ENCODE peak calls at places on chromosome 13, in four cellular contexts. C, U, O and L are unnamed samples.

GRCh38 chr13:100645382-100645781 is 29.2 kb downstream of the TMTC4 start:
- DNase-seq in C (no peak), U (no peak), O (no peak), L (no peak)

GRCh38 chr13:81957121-81957520 is 1616.2 kb upstream of the SPRY2 start:
- DNase-seq in C (no peak), U (no peak), O (no peak), L (no peak)

GRCh38 chr13:113239986-113240385 is 30.6 kb downstream of the CUL4A start:
- DNase-seq in C (no peak), U (no peak), O (no peak), L (no peak)

GRCh38 chr13:60990032-60990733 is 425.5 kb downstream of the PCDH20 start:
- DNase-seq in C (peak), U (no peak), O (no peak), L (no peak)

GRCh38 chr13:109494955-109495354 is 291.4 kb downstream of the IRS2 start:
- DNase-seq in C (peak), U (no peak), O (no peak), L (peak)

GRCh38 chr13:40016953-40017660 is 361.6 kb downstream of the COG6 start:
- DNase-seq in C (peak), U (no peak), O (no peak), L (no peak)

GRCh38 chr13:48542581-48543341 is 9.9 kb upstream of the RCBTB2 start:
- DNase-seq in C (peak), U (peak), O (peak), L (no peak)

GRCh38 chr13:33678906-33679657 is 138.9 kb upstream of the RFC3 start:
- DNase-seq in C (peak), U (no peak), O (no peak), L (peak)

GRCh38 chr13:113630296-113630695 is 27.7 kb downstream of the ATP4B start:
- DNase-seq in C (no peak), U (no peak), O (no peak), L (no peak)

GRCh38 chr13:27437126-27437525 is 12.7 kb downstream of the GTF3A start:
- DNase-seq in C (no peak), U (no peak), O (no peak), L (no peak)

GRCh38 chr13:25971499-25972145 is 80.2 kb downstream of the SHISA2 start:
- DNase-seq in C (no peak), U (no peak), O (no peak), L (no peak)

GRCh38 chr13:80577951-80578670 is 237.2 kb upstream of the SPRY2 start:
- DNase-seq in C (no peak), U (no peak), O (no peak), L (no peak)

GRCh38 chr13:100694722-100695644 is 20.4 kb upstream of the TMTC4 start:
- DNase-seq in C (peak), U (peak), O (no peak), L (no peak)

GRCh38 chr13:51552027-51552426 is 32.2 kb upstream of the WDFY2 start:
- DNase-seq in C (no peak), U (no peak), O (no peak), L (no peak)

GRCh38 chr13:47241446-47241845 is 344.6 kb upstream of the HTR2A start:
- DNase-seq in C (no peak), U (no peak), O (no peak), L (no peak)

GRCh38 chr13:25881946-25882574 is 169.8 kb downstream of the SHISA2 start:
- DNase-seq in C (no peak), U (no peak), O (no peak), L (no peak)

GRCh38 chr13:110262082-110262436 is 44.9 kb downstream of the COL4A1 start:
- DNase-seq in C (no peak), U (no peak), O (no peak), L (no peak)

GRCh38 chr13:41384749-41385503 is 72.4 kb upstream of the RGCC start:
- DNase-seq in C (no peak), U (peak), O (no peak), L (no peak)

GRCh38 chr13:98202026-98202425 is 25.0 kb upstream of the RNF113B start:
- DNase-seq in C (no peak), U (peak), O (no peak), L (no peak)

GRCh38 chr13:60414177-60414576 is 17.2 kb downstream of the TDRD3 start:
- DNase-seq in C (no peak), U (no peak), O (no peak), L (no peak)

GRCh38 chr13:89565711-89566110 is 1781.8 kb upstream of the MIR17HG start:
- DNase-seq in C (no peak), U (no peak), O (no peak), L (no peak)

GRCh38 chr13:78610381-78610883 is 7.1 kb upstream of the POU4F1 start:
- DNase-seq in C (no peak), U (no peak), O (no peak), L (no peak)

GRCh38 chr13:66501187-66501586 is 728.9 kb downstream of the PCDH9 start:
- DNase-seq in C (no peak), U (no peak), O (no peak), L (no peak)

GRCh38 chr13:27389891-27390290 is 34.5 kb upstream of the GTF3A start:
- DNase-seq in C (no peak), U (no peak), O (no peak), L (no peak)

GRCh38 chr13:101579291-101579802 is 126.9 kb downstream of the ITGBL1 start:
- DNase-seq in C (peak), U (peak), O (no peak), L (peak)

GRCh38 chr13:20198781-20199180 is 6.0 kb upstream of the GJB2 start:
- DNase-seq in C (no peak), U (no peak), O (no peak), L (no peak)

GRCh38 chr13:80871481-80871880 is 530.6 kb upstream of the SPRY2 start:
- DNase-seq in C (peak), U (no peak), O (no peak), L (peak)

GRCh38 chr13:41017153-41017552 is 2.0 kb downstream of the ELF1 start:
- DNase-seq in C (no peak), U (no peak), O (no peak), L (no peak)